ENCODE peak calls at places on chromosomes 2 and 18, in eight cellular contexts. M, I, O, R, Q, D, W and K are unnamed samples.

GRCh38 chr2:158676295-158676694 is 118.8 kb upstream of the DAPL1 start:
- DNase-seq in M (no peak), I (no peak), O (no peak), R (no peak), Q (no peak), D (no peak), W (no peak), K (no peak)

GRCh38 chr2:159285929-159286708 is at the start of gene WDSUB1:
- DNase-seq in M (peak; percentile 77), I (peak; percentile 75), O (no peak), R (peak; percentile 64), Q (no peak), D (peak; percentile 50), W (peak; percentile 35), K (peak; percentile 86)

GRCh38 chr18:58110398-58110797 is 66.4 kb downstream of the NEDD4L start:
- DNase-seq in M (no peak), I (no peak), O (no peak), R (no peak), Q (no peak), D (no peak), W (no peak), K (no peak)

GRCh38 chr18:70421471-70421870 is 132.6 kb downstream of the SOCS6 start:
- DNase-seq in M (no peak), I (no peak), O (no peak), R (no peak), Q (peak; percentile 28), D (peak; percentile 61), W (no peak), K (no peak)

GRCh38 chr2:39059366-39059952 is 61.4 kb downstream of the SOS1 start:
- DNase-seq in M (peak; percentile 67), I (peak; percentile 83), O (peak; percentile 77), R (peak; percentile 48), Q (peak; percentile 18), D (peak; percentile 77), W (peak; percentile 68), K (peak; percentile 66)

GRCh38 chr2:164700390-164700789 is 79.1 kb upstream of the GRB14 start:
- DNase-seq in M (no peak), I (no peak), O (no peak), R (no peak), Q (no peak), D (no peak), W (no peak), K (no peak)

GRCh38 chr2:227818569-227819397 is 5.1 kb downstream of the CCL20 start:
- DNase-seq in M (no peak), I (no peak), O (no peak), R (no peak), Q (no peak), D (no peak), W (no peak), K (peak; percentile 40)

GRCh38 chr2:190343500-190344274 is at the start of gene INPP1:
- DNase-seq in M (peak; percentile 77), I (peak; percentile 76), O (peak; percentile 8), R (peak; percentile 87), Q (no peak), D (peak; percentile 46), W (peak; percentile 26), K (peak; percentile 75)

GRCh38 chr2:146412625-146413024 is 1432.2 kb upstream of the ACVR2A start:
- DNase-seq in M (no peak), I (peak; percentile 81), O (peak; percentile 5), R (no peak), Q (peak; percentile 12), D (no peak), W (no peak), K (no peak)

GRCh38 chr2:127199223-127199622 is 20.9 kb downstream of the CYP27C1 start:
- DNase-seq in M (no peak), I (no peak), O (no peak), R (no peak), Q (no peak), D (no peak), W (no peak), K (no peak)

GRCh38 chr18:2627821-2628276 is 27.7 kb upstream of the SMCHD1 start:
- DNase-seq in M (no peak), I (no peak), O (no peak), R (no peak), Q (peak; percentile 26), D (peak; percentile 53), W (no peak), K (peak; percentile 29)

GRCh38 chr2:56450083-56450482 is 266.3 kb downstream of the CCDC85A start:
- DNase-seq in M (no peak), I (no peak), O (no peak), R (no peak), Q (no peak), D (no peak), W (no peak), K (no peak)

GRCh38 chr2:39646267-39646666 is 19.4 kb upstream of the TMEM178A start:
- DNase-seq in M (no peak), I (no peak), O (no peak), R (no peak), Q (no peak), D (peak; percentile 53), W (no peak), K (no peak)

GRCh38 chr2:67503066-67503795 is 106.1 kb downstream of the ETAA1 start:
- DNase-seq in M (no peak), I (no peak), O (no peak), R (no peak), Q (no peak), D (peak; percentile 77), W (no peak), K (no peak)

GRCh38 chr2:28469304-28469703 is 26.6 kb upstream of the PLB1 start:
- DNase-seq in M (no peak), I (no peak), O (no peak), R (no peak), Q (no peak), D (no peak), W (no peak), K (no peak)

GRCh38 chr2:211157856-211158463 is 601.6 kb downstream of the CPS1 start:
- DNase-seq in M (peak; percentile 89), I (peak; percentile 88), O (peak; percentile 76), R (peak; percentile 48), Q (peak; percentile 57), D (peak; percentile 93), W (peak; percentile 75), K (peak; percentile 88)

DNA sequence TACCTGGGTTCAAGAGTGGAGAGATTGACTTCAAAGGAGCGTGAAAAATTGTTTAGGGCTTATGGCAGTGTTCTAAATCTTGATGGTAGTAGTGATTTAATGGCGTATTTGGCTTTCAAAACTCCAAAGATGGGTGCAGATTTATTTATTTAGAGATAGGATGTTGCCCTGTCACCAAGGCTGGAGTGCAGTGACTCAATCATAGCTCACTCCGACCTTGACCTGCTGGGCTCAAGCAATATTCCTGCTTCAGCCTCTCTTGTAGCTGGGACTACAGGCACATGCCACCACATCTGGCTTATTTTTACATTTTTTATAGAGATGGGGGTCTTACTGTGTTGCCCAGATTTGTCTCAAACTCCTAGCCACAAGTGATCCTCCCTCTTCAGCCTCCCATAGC is 52.5 kb downstream of the FAM117B start:
- DNase-seq in M (no peak), I (no peak), O (no peak), R (no peak), Q (no peak), D (peak; percentile 69), W (no peak), K (no peak)
- TF ChIP-seq EZH2phosphoT487 in M (no peak), I (no peak), O (no peak), R (no peak), Q (no peak), D (no peak), W (no peak), K (no peak)

DNA sequence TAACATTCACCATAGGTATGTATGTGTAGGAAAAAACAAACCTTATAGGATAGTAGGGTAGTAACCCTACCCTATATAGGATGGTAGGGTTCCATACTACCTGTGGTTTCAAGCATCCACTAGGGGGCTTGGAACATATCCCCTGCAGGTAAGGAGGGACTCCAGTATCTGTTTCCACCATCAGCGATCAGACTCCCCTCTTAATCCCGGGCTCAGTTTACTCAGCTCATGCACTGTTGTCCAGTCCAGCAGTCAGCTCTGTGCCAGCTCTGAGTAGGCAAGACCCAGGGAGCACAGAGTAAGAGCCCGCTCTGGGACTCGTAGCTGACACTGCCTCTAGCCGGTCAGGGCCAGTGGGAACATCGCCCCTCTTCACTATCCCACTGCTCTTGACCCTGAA is 61.7 kb downstream of the MEX3C start:
- DNase-seq in M (no peak), I (peak; percentile 75), O (peak; percentile 47), R (no peak), Q (peak; percentile 13), D (peak; percentile 3), W (no peak), K (no peak)
- TF ChIP-seq CTCF in M (peak; percentile 53), I (peak; percentile 67), O (peak; percentile 72), R (peak; percentile 51), Q (no peak), D (no peak), W (peak; percentile 27), K (peak; percentile 29)

GRCh38 chr2:45911503-45911902 is 260.0 kb downstream of the PRKCE start:
- DNase-seq in M (no peak), I (no peak), O (no peak), R (no peak), Q (no peak), D (no peak), W (no peak), K (peak; percentile 40)

GRCh38 chr2:45915523-45915922 is 264.0 kb downstream of the PRKCE start:
- DNase-seq in M (no peak), I (no peak), O (no peak), R (no peak), Q (no peak), D (no peak), W (no peak), K (no peak)

GRCh38 chr2:45910473-45911060 is 259.1 kb downstream of the PRKCE start:
- DNase-seq in M (no peak), I (no peak), O (no peak), R (no peak), Q (no peak), D (no peak), W (no peak), K (no peak)

GRCh38 chr2:45912109-45912508 is 260.6 kb downstream of the PRKCE start:
- DNase-seq in M (no peak), I (no peak), O (no peak), R (no peak), Q (no peak), D (no peak), W (no peak), K (peak; percentile 79)

GRCh38 chr2:45913539-45913938 is 262.1 kb downstream of the PRKCE start:
- DNase-seq in M (no peak), I (no peak), O (no peak), R (no peak), Q (no peak), D (peak; percentile 45), W (no peak), K (no peak)
- TF ChIP-seq EZH2phosphoT487 in M (no peak), I (no peak), O (no peak), R (no peak), Q (no peak), D (no peak), W (no peak), K (no peak)

DNA sequence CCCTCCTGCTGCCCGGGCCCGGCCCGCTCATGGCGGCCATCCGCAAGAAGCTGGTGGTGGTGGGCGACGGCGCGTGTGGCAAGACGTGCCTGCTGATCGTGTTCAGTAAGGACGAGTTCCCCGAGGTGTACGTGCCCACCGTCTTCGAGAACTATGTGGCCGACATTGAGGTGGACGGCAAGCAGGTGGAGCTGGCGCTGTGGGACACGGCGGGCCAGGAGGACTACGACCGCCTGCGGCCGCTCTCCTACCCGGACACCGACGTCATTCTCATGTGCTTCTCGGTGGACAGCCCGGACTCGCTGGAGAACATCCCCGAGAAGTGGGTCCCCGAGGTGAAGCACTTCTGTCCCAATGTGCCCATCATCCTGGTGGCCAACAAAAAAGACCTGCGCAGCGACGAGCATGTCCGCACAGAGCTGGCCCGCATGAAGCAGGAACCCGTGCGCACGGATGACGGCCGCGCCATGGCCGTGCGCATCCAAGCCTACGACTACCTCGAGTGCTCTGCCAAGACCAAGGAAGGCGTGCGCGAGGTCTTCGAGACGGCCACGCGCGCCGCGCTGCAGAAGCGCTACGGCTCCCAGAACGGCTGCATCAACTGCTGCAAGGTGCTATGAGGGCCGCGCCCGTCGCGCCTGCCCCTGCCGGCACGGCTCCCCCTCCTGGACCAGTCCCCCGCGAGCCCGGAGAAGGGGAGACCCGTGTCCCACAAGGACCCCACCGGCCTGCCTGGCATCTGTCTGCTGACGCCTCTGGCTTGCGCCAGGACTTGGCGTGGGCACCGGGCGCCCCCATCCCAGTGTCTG is 767 bp downstream of the RHOB start:
- DNase-seq in M (peak; percentile 67), I (peak; percentile 53), O (no peak), R (peak; percentile 82), Q (no peak), D (peak; percentile 44), W (peak; percentile 24), K (peak; percentile 60)
- TF ChIP-seq CTCF in M (no peak), I (no peak), O (no peak), R (no peak), Q (no peak), D (no peak), W (no peak), K (peak; percentile 2)